ENCODE peak calls at places on chromosomes 4 and X, in nine cellular contexts. D is dorsolateral prefrontal cortex; A is GM12891; M is brain pericyte; O is epithelial cell of esophagus; E is naive thymus-derived CD8-positive, alpha-beta T cell; Q is glutamatergic neuron; C is mesenchymal stem cell; W is left colon. Y is an unnamed sample.

GRCh38 chr4:26726655-26727387 is 133.8 kb upstream of the STIM2 start:
- DNase-seq in O (no peak), M (no peak), A (no peak), W (no peak), C (no peak), Q (no peak), D (no peak), E (no peak), Y (no peak)

GRCh38 chr4:138537739-138538138 is 295.6 kb upstream of the SLC7A11 start:
- DNase-seq in A (no peak), O (no peak), C (no peak), D (no peak), E (no peak), Q (no peak), M (no peak), W (no peak), Y (no peak)

GRCh38 chr4:2364654-2365053 is 53.8 kb downstream of the ZFYVE28 start:
- DNase-seq in W (peak), C (no peak), O (peak), M (no peak), Q (no peak), A (no peak), D (no peak), E (peak), Y (peak)

GRCh38 chr4:104420766-104421165 is 73.9 kb downstream of the CXXC4 start:
- DNase-seq in A (no peak), E (no peak), Q (peak), M (no peak), D (no peak), W (no peak), O (no peak), C (peak), Y (no peak)

GRCh38 chr4:40525811-40526598 is 103.7 kb downstream of the RBM47 start:
- DNase-seq in Q (no peak), D (no peak), A (no peak), M (no peak), E (no peak), C (peak), O (peak), W (no peak), Y (no peak)

GRCh38 chr4:25925486-25926201 is 11.6 kb downstream of the SMIM20 start:
- DNase-seq in W (peak), D (peak), Q (peak), O (peak), C (peak), E (no peak), M (no peak), A (no peak), Y (no peak)

GRCh38 chrX:3548743-3549441 is 164.6 kb downstream of the PRKX start:
- DNase-seq in C (peak), Q (no peak), E (no peak), W (no peak), M (peak), O (peak), D (no peak), A (no peak), Y (no peak)

GRCh38 chrX:37320541-37321203 is 28.5 kb upstream of the PRRG1 start:
- DNase-seq in E (no peak), W (no peak), M (no peak), D (no peak), A (no peak), C (no peak), O (no peak), Q (no peak), Y (no peak)

GRCh38 chrX:106726485-106727437 is at the start of gene RNF128:
- DNase-seq in M (no peak), E (no peak), O (peak), D (no peak), C (peak), Q (peak), W (peak), A (no peak), Y (no peak)

GRCh38 chr4:2183394-2183793 is 58.5 kb downstream of the HAUS3 start:
- DNase-seq in O (peak), W (no peak), D (no peak), E (no peak), Q (no peak), M (no peak), C (no peak), A (no peak), Y (no peak)

GRCh38 chrX:19725545-19726102 is 161.8 kb downstream of the SH3KBP1 start:
- DNase-seq in C (peak), W (no peak), M (no peak), O (peak), E (no peak), Q (no peak), D (no peak), A (no peak), Y (peak)

Y was measured in CD4-positive, CD25-positive, alpha-beta regulatory T cell.